ENCODE peak calls at places on chromosomes 11 and 22, in five cellular contexts. G, O, T, X and L are unnamed samples. For H3K27me3, the result is how much of the 10 kb centered on the place peaks cover.

GRCh38 chr11:63966444-63966843 is 8.0 kb upstream of the COX8A start:
- DNase-seq in G (no peak), O (no peak), T (no peak), X (no peak), L (no peak)

GRCh38 chr11:112318661-112319060 is 58.0 kb upstream of the PLET1 start:
- DNase-seq in G (no peak), O (no peak), T (no peak), X (no peak), L (no peak)

GRCh38 chr11:58914821-58915543 is 24.3 kb upstream of the GLYATL1 start:
- DNase-seq in G (no peak), O (no peak), T (no peak), X (no peak), L (no peak)

GRCh38 chr11:14234446-14234845 is 124.5 kb downstream of the RRAS2 start:
- DNase-seq in G (no peak), O (no peak), T (no peak), X (no peak), L (no peak)

GRCh38 chr11:12287009-12287373 is 90.4 kb upstream of the PARVA start:
- DNase-seq in G (no peak), O (peak), T (no peak), X (peak), L (no peak)

GRCh38 chr11:63832336-63832735 is 6.6 kb upstream of the MARK2 start:
- DNase-seq in G (peak), O (no peak), T (no peak), X (no peak), L (no peak)

GRCh38 chr11:92279056-92279455 is 54.4 kb downstream of the FAT3 start:
- DNase-seq in G (no peak), O (no peak), T (no peak), X (no peak), L (no peak)

GRCh38 chr22:35484651-35485372 is 55.8 kb upstream of the RASD2 start:
- DNase-seq in G (no peak), O (no peak), T (no peak), X (no peak), L (no peak)

GRCh38 chr11:22711880-22712279 is 45.5 kb downstream of the GAS2 start:
- DNase-seq in G (no peak), O (no peak), T (no peak), X (no peak), L (no peak)

GRCh38 chr11:19605500-19606371 is 106.9 kb upstream of the NAV2 start:
- DNase-seq in G (no peak), O (no peak), T (no peak), X (no peak), L (no peak)

GRCh38 chr11:134973801-134974200 is 561.8 kb upstream of the B3GAT1 start:
- DNase-seq in G (no peak), O (no peak), T (no peak), X (no peak), L (no peak)

GRCh38 chr11:57597971-57598830 is 716 bp downstream of the SERPING1 start:
- DNase-seq in G (no peak), O (peak), T (peak), X (peak), L (peak)

GRCh38 chr11:113663567-113663966 is 42.5 kb downstream of the TMPRSS5 start:
- DNase-seq in G (no peak), O (no peak), T (peak), X (no peak), L (no peak)

GRCh38 chr11:64729851-64730382 is 6.9 kb upstream of the NRXN2 start:
- DNase-seq in G (no peak), O (peak), T (peak), X (peak), L (no peak)

GRCh38 chr11:63492441-63492840 is 1.5 kb upstream of the PLAAT5 start:
- DNase-seq in G (no peak), O (no peak), T (no peak), X (no peak), L (no peak)

GRCh38 chr11:79896258-79896657 is 455.4 kb upstream of the TENM4 start:
- DNase-seq in G (no peak), O (no peak), T (no peak), X (no peak), L (no peak)

DNA sequence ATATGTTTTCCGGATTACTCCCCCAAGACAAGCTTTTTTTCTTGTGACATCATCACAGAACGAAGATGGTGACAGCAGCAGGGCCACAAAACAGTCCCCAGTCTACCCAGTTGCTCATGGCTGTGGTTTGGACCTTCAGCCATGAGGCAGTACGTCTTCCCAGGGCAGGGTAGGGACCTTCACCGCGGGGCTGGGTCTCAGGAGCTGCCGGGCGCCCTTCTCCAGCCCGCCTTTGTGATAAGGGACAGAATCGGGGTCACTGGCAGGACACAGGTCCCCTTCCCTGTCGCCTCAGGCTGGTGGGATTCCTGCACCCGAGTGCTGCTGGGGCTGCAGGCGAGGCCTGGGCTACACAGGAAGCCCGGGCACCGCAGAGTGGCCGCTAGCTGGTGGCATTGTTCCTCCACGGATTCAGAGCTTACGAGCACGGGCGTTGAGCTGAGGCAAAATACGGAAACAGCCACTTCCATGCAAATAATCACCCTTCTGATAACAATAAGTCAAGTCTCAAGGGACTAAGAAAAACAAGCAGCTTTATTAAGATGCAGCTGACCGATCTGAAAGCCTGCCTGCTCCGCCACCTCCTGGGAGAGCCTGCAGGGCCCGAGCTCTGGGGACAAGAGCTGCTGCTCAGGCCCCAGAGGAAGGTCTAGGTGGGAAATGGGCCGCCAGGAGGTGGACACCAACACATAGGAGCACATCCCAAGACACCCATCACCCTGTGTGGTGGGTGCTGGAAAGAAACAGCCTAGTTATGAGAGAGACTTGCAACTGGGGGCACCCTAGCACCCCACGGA is 12.3 kb downstream of the TBX1 start:
- DNase-seq in G (peak), O (no peak), T (peak), X (no peak), L (no peak)
- TF ChIP-seq POLR2AphosphoS5 in G (no peak), O (no peak), T (no peak), X (no peak), L (no peak)

DNA sequence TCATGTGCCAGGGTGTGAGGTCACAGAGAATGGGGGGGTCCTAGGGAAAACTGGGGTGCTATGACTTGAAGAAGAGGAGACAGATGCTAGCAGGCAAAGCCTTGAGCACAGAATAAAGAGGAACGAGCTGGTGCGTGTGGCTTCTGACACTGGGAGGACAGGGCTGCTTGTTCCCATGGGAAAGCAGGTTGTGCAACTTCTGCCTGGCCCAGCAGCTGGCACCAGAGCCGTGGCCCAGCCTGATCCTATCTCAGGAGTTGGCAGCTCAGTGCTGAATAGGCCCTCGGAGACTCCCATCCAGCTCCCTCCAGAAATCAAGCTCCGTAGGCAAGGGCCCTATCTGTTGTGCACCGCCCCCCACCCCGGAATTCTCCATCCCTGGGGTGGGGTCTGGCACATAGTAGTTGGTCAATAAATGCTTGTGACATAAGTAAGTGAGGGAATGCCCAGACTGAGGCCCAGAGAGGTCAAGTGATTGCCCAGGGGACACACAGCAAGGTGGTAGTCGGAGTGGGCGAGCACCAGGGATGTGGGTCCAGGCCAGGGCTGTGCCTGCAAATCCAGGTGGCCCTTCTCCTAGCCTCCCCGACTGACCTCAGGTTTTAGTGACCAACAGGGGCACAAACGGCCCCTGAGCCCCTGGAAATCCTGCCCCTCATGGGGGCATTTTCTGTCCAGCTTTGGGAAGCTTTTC is 19.5 kb upstream of the FADD start:
- DNase-seq in G (no peak), O (no peak), T (no peak), X (no peak), L (peak)
- H3K27me3 ChIP-seq in G (under half), O (under half), T (half or more), X (under half), L (under half)

DNA sequence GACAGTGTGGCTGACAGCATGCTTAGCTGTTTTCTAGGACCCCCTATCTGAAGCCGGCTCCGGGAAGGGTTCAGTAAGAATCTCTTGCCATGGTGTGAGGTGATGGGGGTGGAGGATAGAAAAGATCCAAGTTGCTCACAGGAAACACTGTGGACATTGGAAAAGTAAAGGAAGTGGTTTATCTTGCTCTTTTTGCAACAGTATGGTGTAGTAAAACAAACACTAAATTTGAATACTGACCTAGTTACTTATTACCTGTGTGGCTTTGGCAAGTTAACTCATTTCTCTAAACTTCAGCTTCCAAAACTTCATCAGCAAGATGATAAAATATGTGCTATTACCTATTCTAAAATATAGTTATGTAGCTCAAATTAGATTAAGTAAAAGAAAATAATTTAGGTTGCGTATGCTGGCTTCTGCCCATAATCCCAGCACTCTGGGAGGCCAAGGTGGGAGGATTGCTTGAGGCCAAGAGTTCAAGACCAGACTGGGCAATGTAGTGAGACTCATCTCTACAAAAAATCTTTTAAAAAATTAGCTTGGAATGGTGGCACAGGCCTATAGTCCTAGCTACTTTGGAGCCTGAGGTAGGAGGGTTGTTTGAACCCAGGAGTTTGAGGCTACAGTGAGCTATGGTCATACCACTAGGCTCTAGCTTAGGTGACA is 51.6 kb upstream of the APOA1 start:
- DNase-seq in G (no peak), O (no peak), T (no peak), X (no peak), L (no peak)
- TF ChIP-seq CTCF in G (no peak), O (no peak), T (no peak), X (no peak), L (no peak)

DNA sequence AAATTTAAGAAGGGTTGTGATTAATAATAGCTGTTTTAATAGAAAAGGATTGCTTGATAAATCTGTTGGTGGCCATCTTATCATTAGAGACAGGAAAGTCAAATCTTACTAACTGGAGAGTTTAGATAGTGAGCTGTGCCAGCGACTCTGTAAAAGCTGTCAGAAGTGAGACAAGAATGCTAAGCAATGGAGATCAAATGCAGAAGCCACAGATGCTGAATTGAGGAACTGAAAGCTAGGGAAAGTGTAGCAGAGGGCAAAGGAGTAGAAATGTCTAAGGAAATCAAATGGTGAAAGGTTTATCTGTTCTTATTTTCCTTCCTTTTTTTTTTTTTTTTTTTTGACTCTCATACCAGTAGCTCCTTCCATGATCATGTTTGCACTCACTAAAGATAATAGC is 13.7 kb downstream of the MS4A13 start:
- DNase-seq in G (peak), O (no peak), T (no peak), X (no peak), L (no peak)
- TF ChIP-seq POLR2AphosphoS5 in G (no peak), O (no peak), T (no peak), X (no peak), L (no peak)

GRCh38 chr22:49019737-49020136 is 807.9 kb downstream of the BRD1 start:
- DNase-seq in G (no peak), O (peak), T (no peak), X (no peak), L (no peak)
- H3K27me3 ChIP-seq in G (under half), O (under half), T (under half), X (under half), L (under half)

GRCh38 chr11:96045622-96046456 is 121.9 kb upstream of the MTMR2 start:
- DNase-seq in G (no peak), O (peak), T (no peak), X (no peak), L (peak)
- TF ChIP-seq CTCF in G (no peak), O (peak), T (no peak), X (no peak), L (no peak)

DNA sequence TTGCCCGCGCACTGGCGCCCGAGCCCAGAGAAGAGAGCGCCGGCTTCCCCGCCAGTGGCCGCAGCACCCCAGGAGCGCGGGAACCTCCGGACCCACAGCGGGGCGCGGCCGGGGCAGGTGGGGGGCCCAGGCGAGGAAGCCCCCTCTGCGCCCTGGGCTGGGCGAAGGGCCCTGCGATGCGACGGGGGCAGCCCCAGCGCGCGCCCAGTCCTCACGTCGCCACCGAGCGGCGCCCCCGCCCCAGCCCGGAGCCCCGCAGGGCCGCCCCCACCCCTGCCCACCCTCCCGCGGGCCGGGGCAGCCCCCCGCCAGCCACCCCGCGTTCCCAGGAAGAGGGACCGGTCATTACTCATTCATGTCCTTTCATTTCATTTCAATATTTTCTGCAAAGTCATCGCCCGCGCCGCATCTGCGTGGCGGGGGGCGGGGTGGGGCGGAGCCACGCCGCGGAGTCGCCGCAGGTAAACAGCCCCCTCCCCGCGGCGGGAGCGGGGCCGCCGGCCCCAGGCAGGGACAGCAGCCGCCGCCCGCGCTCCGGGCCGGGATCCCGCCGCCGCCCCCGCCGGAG is 673 bp upstream of the PANX2 start:
- DNase-seq in G (peak), O (no peak), T (peak), X (no peak), L (no peak)
- TF ChIP-seq POLR2AphosphoS5 in G (no peak), O (no peak), T (no peak), X (no peak), L (no peak)

GRCh38 chr22:43345761-43346261 is 2.6 kb upstream of the SCUBE1 start:
- DNase-seq in G (peak), O (no peak), T (peak), X (no peak), L (no peak)

GRCh38 chr22:43341565-43341964 is 1.6 kb downstream of the SCUBE1 start:
- DNase-seq in G (no peak), O (no peak), T (no peak), X (no peak), L (no peak)

GRCh38 chr22:43343262-43343988 is at the start of gene SCUBE1:
- DNase-seq in G (peak), O (peak), T (peak), X (no peak), L (peak)

GRCh38 chr22:43345356-43345755 is 2.2 kb upstream of the SCUBE1 start:
- DNase-seq in G (no peak), O (no peak), T (no peak), X (no peak), L (no peak)

GRCh38 chr22:43342347-43343261 is 568 bp downstream of the SCUBE1 start:
- DNase-seq in G (no peak), O (no peak), T (no peak), X (no peak), L (no peak)
- H3K27me3 ChIP-seq in G (under half), O (under half), T (under half), X (half or more), L (under half)